ENCODE peak calls at places on chromosomes 1 and 21, in five cellular contexts. E, R, T, K and G are unnamed samples.

GRCh38 chr1:41432481-41433280 is 51.8 kb downstream of the EDN2 start:
- DNase-seq in T (peak), R (peak), K (peak), E (peak), G (peak)

GRCh38 chr1:41622402-41622801 is 137.9 kb upstream of the EDN2 start:
- DNase-seq in T (no peak), R (no peak), K (no peak), E (no peak), G (no peak)

GRCh38 chr1:53541263-53541625 is 82.0 kb downstream of the DMRTB1 start:
- DNase-seq in E (no peak), K (no peak), T (peak), R (no peak), G (no peak)

GRCh38 chr1:213374369-213374768 is 323.3 kb downstream of the RPS6KC1 start:
- DNase-seq in E (peak), R (peak), K (peak), T (no peak), G (no peak)

GRCh38 chr1:40239626-40240025 is 8.1 kb upstream of the TMCO2 start:
- DNase-seq in K (no peak), R (no peak), T (no peak), E (no peak), G (no peak)

GRCh38 chr1:43930949-43931275 is 2.7 kb upstream of the ARTN start:
- DNase-seq in R (no peak), E (no peak), T (no peak), K (no peak), G (no peak)

GRCh38 chr1:93751391-93752250 is 70.0 kb upstream of the BCAR3 start:
- DNase-seq in E (no peak), T (no peak), K (no peak), R (no peak), G (no peak)

GRCh38 chr1:232886304-232886703 is 64.1 kb upstream of the NTPCR start:
- DNase-seq in T (no peak), R (no peak), E (no peak), K (no peak), G (no peak)

GRCh38 chr1:235650341-235651169 is 971 bp upstream of the GNG4 start:
- DNase-seq in T (no peak), E (no peak), R (no peak), K (no peak), G (no peak)

GRCh38 chr1:21149862-21150432 is 26.8 kb downstream of the EIF4G3 start:
- DNase-seq in R (no peak), K (peak), T (no peak), E (no peak), G (no peak)

GRCh38 chr1:234962340-234962989 is 166.2 kb downstream of the TOMM20 start:
- DNase-seq in E (no peak), K (peak), T (peak), R (peak), G (no peak)

GRCh38 chr21:32096411-32096810 is 182.4 kb downstream of the MIS18A start:
- DNase-seq in K (peak), E (peak), T (no peak), R (no peak), G (no peak)

GRCh38 chr1:196877964-196878363 is 9.9 kb upstream of the CFHR4 start:
- DNase-seq in E (peak), K (no peak), T (no peak), R (no peak), G (no peak)

GRCh38 chr1:201544710-201545109 is 5.8 kb downstream of the NAV1 start:
- DNase-seq in E (no peak), R (no peak), T (no peak), K (no peak), G (no peak)

GRCh38 chr1:89407355-89407754 is 43.5 kb downstream of the GBP6 start:
- DNase-seq in R (no peak), K (peak), E (no peak), T (no peak), G (no peak)